ENCODE peak calls at places on chromosomes 16 and 17, in five cellular contexts. U, X, J, M and W are unnamed samples.

GRCh38 chr17:64327201-64327930 is 63.3 kb downstream of the PECAM1 start:
- DNase-seq in U (no peak), M (no peak), X (no peak), J (no peak), W (peak; percentile 47)

GRCh38 chr16:27847030-27847550 is 216.4 kb downstream of the GSG1L start:
- DNase-seq in U (peak; percentile 46), J (no peak), M (no peak), X (no peak), W (peak; percentile 18)

GRCh38 chr17:22469101-22469880 is 777.0 kb downstream of the KCNJ18 start:
- DNase-seq in J (no peak), M (no peak), X (no peak), U (no peak), W (no peak)

GRCh38 chr17:68812876-68813584 is 142.2 kb downstream of the ABCA8 start:
- DNase-seq in M (no peak), X (no peak), J (no peak), U (no peak), W (no peak)

GRCh38 chr17:13385481-13385907 is 216.2 kb downstream of the HS3ST3A1 start:
- DNase-seq in J (no peak), M (no peak), X (no peak), U (no peak), W (peak; percentile 41)

GRCh38 chr17:57868007-57868774 is 18.3 kb upstream of the MRPS23 start:
- DNase-seq in U (peak; percentile 91), X (peak; percentile 86), M (no peak), J (no peak), W (peak; percentile 75)

GRCh38 chr16:50066482-50067289 is 916 bp downstream of the HEATR3 start:
- DNase-seq in M (no peak), J (no peak), X (no peak), U (no peak), W (no peak)

GRCh38 chr16:66588981-66589713 is 9.9 kb downstream of the CMTM2 start:
- DNase-seq in U (no peak), J (peak; percentile 86), M (peak; percentile 64), X (peak; percentile 87), W (peak; percentile 25)

GRCh38 chr17:73595068-73595865 is 49.0 kb downstream of the SDK2 start:
- DNase-seq in M (no peak), U (no peak), J (no peak), X (peak; percentile 53), W (no peak)

GRCh38 chr16:74652249-74652648 is 14.4 kb downstream of the RFWD3 start:
- DNase-seq in U (no peak), X (no peak), M (no peak), J (no peak), W (no peak)

GRCh38 chr17:64741924-64742670 is 80.0 kb upstream of the SMURF2 start:
- DNase-seq in X (no peak), J (no peak), M (no peak), U (no peak), W (no peak)

GRCh38 chr17:77572851-77573250 is 385.7 kb upstream of the TNRC6C start:
- DNase-seq in M (no peak), X (no peak), J (no peak), U (no peak), W (no peak)

GRCh38 chr16:29737713-29738112 is 8.1 kb downstream of the C16orf54 start:
- DNase-seq in M (no peak), J (no peak), U (no peak), X (no peak), W (no peak)

GRCh38 chr16:2857451-2858244 is at the start of gene PRSS22:
- DNase-seq in X (peak; percentile 43), U (no peak), J (no peak), M (no peak), W (no peak)

GRCh38 chr17:77266213-77266612 is 125.4 kb downstream of the SEC14L1 start:
- DNase-seq in J (no peak), M (no peak), X (no peak), U (no peak), W (no peak)

GRCh38 chr16:81450783-81451491 is 6.3 kb downstream of the CMIP start:
- DNase-seq in J (no peak), X (no peak), M (no peak), U (no peak), W (no peak)

GRCh38 chr16:30997887-30998711 is 12.3 kb downstream of the STX1B start:
- DNase-seq in U (peak; percentile 50), X (no peak), J (no peak), M (no peak), W (peak; percentile 81)

GRCh38 chr17:74744714-74745547 is 3.5 kb upstream of the NHERF1 start:
- DNase-seq in U (peak; percentile 63), M (peak; percentile 85), J (peak; percentile 88), X (peak; percentile 82), W (peak; percentile 48)

GRCh38 chr17:79907217-79907715 is 68.0 kb upstream of the CBX4 start:
- DNase-seq in U (no peak), X (no peak), J (no peak), M (no peak), W (no peak)

GRCh38 chr16:760498-761343 is at the start of gene MSLN:
- DNase-seq in U (no peak), X (no peak), J (no peak), M (no peak), W (peak; percentile 33)

GRCh38 chr16:46974352-46974751 is 878 bp upstream of the DNAJA2 start:
- DNase-seq in J (peak; percentile 46), U (peak; percentile 18), X (peak; percentile 65), M (peak; percentile 3), W (peak; percentile 21)

GRCh38 chr16:64893386-64893785 is 228.5 kb downstream of the CDH11 start:
- DNase-seq in U (no peak), M (no peak), J (no peak), X (no peak), W (no peak)

GRCh38 chr16:81094771-81095251 is 1.4 kb downstream of the GCSH start:
- DNase-seq in X (no peak), M (no peak), U (peak; percentile 19), J (no peak), W (peak; percentile 35)